ENCODE peak calls at places on chromosome 3, in seven cellular contexts. T is colonic mucosa, R is IMR-90, E is OCI-LY7, X is fibroblast of lung, N is esophagus squamous epithelium, A is heart right ventricle. C is an unnamed sample.
A peak's percentile ranks its signal among the peaks of the same experiment; 100 is the strongest.

GRCh38 chr3:65713016-65713415 is 325.7 kb downstream of the MAGI1 start:
- DNase-seq in A (no peak), E (no peak), X (peak; percentile 73), R (peak; percentile 79), N (no peak), T (no peak), C (no peak)

GRCh38 chr3:153144779-153145178 is 17.2 kb upstream of the RAP2B start:
- DNase-seq in T (no peak), A (no peak), E (no peak), R (peak; percentile 62), N (no peak), X (peak; percentile 67), C (no peak)

GRCh38 chr3:100927775-100928174 is 65.4 kb downstream of the ABI3BP start:
- DNase-seq in N (no peak), T (no peak), R (peak; percentile 38), X (no peak), A (no peak), E (no peak), C (no peak)

GRCh38 chr3:143266512-143266911 is 146.9 kb downstream of the CHST2 start:
- DNase-seq in X (peak; percentile 45), A (no peak), N (no peak), E (no peak), R (no peak), T (no peak), C (no peak)

GRCh38 chr3:184688251-184688851 is 23.5 kb downstream of the MAGEF1 start:
- DNase-seq in E (no peak), N (no peak), R (peak; percentile 91), T (no peak), X (peak; percentile 93), A (no peak), C (no peak)

GRCh38 chr3:162196964-162197363 is 700.4 kb downstream of the OTOL1 start:
- DNase-seq in T (no peak), R (no peak), X (no peak), E (no peak), N (no peak), A (no peak), C (no peak)

GRCh38 chr3:76859596-76859995 is 180.3 kb upstream of the ROBO2 start:
- DNase-seq in T (no peak), X (no peak), A (no peak), R (peak; percentile 26), N (no peak), E (no peak), C (no peak)

GRCh38 chr3:22731901-22732300 is 471.2 kb upstream of the UBE2E2 start:
- DNase-seq in A (no peak), R (no peak), T (no peak), N (no peak), X (no peak), E (no peak), C (no peak)

GRCh38 chr3:45480218-45480617 is 91.8 kb downstream of the LARS2 start:
- DNase-seq in R (no peak), T (peak; percentile 53), E (no peak), A (no peak), X (no peak), N (no peak), C (no peak)

GRCh38 chr3:136783708-136784191 is 31.6 kb upstream of the STAG1 start:
- DNase-seq in E (no peak), N (no peak), A (no peak), T (no peak), X (peak; percentile 56), R (peak; percentile 35), C (no peak)

GRCh38 chr3:152270145-152270870 is 1.6 kb downstream of the MBNL1 start:
- DNase-seq in X (no peak), N (no peak), T (no peak), A (no peak), R (no peak), E (peak; percentile 37), C (no peak)

GRCh38 chr3:58627580-58627894 is 39.0 kb downstream of the FAM3D start:
- DNase-seq in R (no peak), A (peak; percentile 72), N (no peak), E (no peak), T (no peak), X (peak; percentile 36), C (no peak)

GRCh38 chr3:182212479-182213076 is 500.9 kb downstream of the SOX2 start:
- DNase-seq in R (peak; percentile 22), E (no peak), A (no peak), N (no peak), X (peak; percentile 85), T (peak; percentile 20), C (no peak)

GRCh38 chr3:46218310-46218709 is 10.2 kb upstream of the CCR1 start:
- DNase-seq in R (no peak), T (no peak), N (no peak), X (no peak), E (no peak), A (no peak), C (no peak)

GRCh38 chr3:46214751-46215352 is 6.7 kb upstream of the CCR1 start:
- DNase-seq in X (peak; percentile 9), R (no peak), N (no peak), T (no peak), E (peak; percentile 16), A (no peak), C (no peak)

GRCh38 chr3:127493924-127494646 is 96.4 kb downstream of the TPRA1 start:
- DNase-seq in T (no peak), R (no peak), X (no peak), N (no peak), A (no peak), E (no peak), C (no peak)

GRCh38 chr3:126959921-126960603 is 22.9 kb upstream of the PLXNA1 start:
- DNase-seq in E (no peak), T (no peak), N (no peak), X (peak; percentile 31), R (peak; percentile 73), A (no peak), C (no peak)

GRCh38 chr3:51722362-51722761 is 15.5 kb downstream of the GRM2 start:
- DNase-seq in R (no peak), T (no peak), E (peak; percentile 26), A (no peak), X (no peak), N (no peak), C (no peak)

GRCh38 chr3:192833177-192833890 is 84.3 kb downstream of the MB21D2 start:
- DNase-seq in X (peak; percentile 93), R (peak; percentile 92), A (no peak), N (no peak), E (no peak), T (no peak), C (no peak)

GRCh38 chr3:140917769-140918168 is 23.9 kb upstream of the SLC25A36 start:
- DNase-seq in N (no peak), T (peak; percentile 44), A (peak; percentile 53), R (no peak), X (no peak), E (no peak), C (no peak)

GRCh38 chr3:143885803-143886427 is 37.6 kb upstream of the SLC9A9 start:
- DNase-seq in T (peak; percentile 24), A (no peak), N (no peak), X (peak; percentile 45), R (peak; percentile 34), E (peak; percentile 55), C (no peak)

GRCh38 chr3:175270199-175270837 is 411.2 kb downstream of the NAALADL2 start:
- DNase-seq in E (no peak), N (no peak), X (peak; percentile 70), R (peak; percentile 62), A (no peak), T (no peak), C (no peak)

DNA sequence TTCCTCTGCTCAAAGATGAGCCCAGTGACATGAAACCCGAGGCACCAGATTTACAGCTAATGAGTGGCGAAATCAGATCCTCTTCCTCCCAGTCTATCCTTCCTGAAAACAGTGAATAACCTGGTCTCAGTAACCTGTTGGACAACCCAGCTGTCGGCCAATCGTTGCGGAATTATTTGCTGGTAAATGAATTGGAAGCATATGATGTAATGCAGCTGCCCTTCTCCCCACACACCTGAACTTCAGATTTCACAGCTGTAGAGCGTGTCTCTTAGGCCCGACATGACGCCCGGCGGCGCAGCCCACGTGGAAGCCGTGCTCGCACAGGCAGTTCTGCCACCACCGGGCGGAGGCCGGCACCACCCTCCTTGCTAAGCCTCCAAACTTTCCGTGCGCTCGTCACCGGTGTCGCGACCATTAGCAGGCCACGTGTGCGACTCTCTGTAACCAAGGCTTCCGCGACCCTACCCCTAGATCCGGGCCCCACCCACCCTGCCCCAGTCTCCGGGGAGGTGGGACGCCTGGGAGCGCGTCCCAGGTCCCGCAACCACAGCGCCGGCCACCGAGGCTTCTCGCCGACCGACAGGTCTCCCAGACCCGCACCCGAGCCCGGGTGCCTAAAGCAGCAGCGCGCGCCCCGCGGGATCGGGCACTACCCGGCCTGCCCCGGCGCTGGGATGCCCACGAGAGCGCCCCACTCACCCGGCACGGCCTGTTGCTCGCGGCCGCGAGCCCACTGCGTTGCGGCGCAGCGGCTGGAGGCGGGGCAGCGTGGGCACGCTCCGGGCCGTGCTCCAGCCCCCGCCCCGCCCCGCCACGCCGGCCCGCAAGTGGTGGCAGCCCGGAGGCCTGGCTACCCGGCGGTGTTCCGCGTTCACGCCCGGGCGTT is at the start of gene RIOX2:
- DNase-seq in X (peak; percentile 63), A (peak; percentile 57), N (peak; percentile 14), T (peak; percentile 80), R (peak; percentile 62), E (peak; percentile 79), C (peak; percentile 84)
- H3K27ac ChIP-seq in X (peak within 1 kb of the TSS; percentile 42), A (peak within 1 kb of the TSS; percentile 82), N (peak within 1 kb of the TSS; percentile 92), T (peak within 1 kb of the TSS; percentile 80), R (peak within 1 kb of the TSS; percentile 57), E (peak within 1 kb of the TSS; percentile 46), C (peak within 1 kb of the TSS; percentile 84)

GRCh38 chr3:191813245-191813644 is 352.3 kb downstream of the PYDC2 start:
- DNase-seq in N (no peak), A (no peak), T (no peak), X (no peak), E (no peak), R (no peak), C (no peak)
- H3K4me3 ChIP-seq in N (no peak overlapping the region), A (no peak overlapping the region), T (no peak overlapping the region), X (no peak overlapping the region), E (no peak overlapping the region), R (no peak overlapping the region), C (no peak overlapping the region)

GRCh38 chr3:53243165-53243564 is 12.7 kb downstream of the TKT start:
- DNase-seq in T (no peak), R (no peak), N (no peak), E (no peak), X (peak; percentile 35), A (no peak), C (no peak)
- H3K36me3 ChIP-seq in T (peaks cover 22% of the 10 kb centered on the region), R (peaks cover 50% of the 10 kb centered on the region), N (peaks cover 70% of the 10 kb centered on the region), E (peaks cover 88% of the 10 kb centered on the region), X (peaks cover 24% of the 10 kb centered on the region), A (peaks cover 21% of the 10 kb centered on the region), C (no peaks in the 10 kb centered on the region)

DNA sequence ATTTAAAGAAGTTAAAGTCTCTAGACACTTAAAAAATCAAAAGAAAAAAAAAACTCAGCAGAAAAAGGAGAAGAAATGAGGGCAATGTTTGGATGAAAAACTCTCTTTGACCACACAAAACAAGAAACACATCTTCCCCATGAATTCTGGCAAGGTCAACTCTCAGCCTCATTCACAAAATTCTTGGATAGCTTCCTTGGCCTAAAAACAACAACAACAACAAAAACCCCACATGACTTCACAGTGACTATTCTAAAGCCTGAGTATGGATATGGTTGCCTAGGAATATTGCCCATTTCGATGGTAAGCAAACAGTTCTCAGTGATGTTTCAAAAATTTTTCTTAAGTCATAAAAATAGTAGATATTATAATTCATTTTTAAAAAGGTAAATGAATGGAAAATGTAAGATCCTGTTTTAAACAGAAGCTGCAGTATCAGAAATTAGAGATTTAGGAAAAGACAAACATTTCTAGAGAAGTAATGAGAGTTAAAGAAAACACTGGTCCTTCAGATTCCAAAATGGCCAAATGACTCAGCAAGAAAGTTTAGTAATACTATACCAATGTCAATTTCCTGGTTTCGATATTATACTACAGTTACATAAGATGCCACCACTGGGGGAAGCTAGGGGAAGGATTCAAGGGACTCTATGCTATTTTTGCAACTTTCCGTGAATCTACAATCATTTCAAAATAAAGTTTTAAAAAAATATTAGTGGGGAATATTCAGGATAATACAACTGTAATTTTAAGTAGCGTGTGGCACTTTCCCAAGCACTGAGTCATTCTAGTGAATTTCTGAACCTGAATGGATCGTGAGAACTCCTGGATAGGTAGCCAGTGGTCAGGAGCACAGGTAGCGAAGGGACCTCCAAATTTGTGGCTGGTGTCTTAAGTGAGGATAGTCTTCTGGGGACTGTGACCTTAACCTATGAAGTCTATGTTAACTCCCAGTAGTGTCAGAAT is 37.8 kb downstream of the TMCC1 start:
- DNase-seq in T (no peak), E (no peak), X (peak; percentile 68), N (no peak), R (peak; percentile 68), A (no peak), C (no peak)
- H3K27ac ChIP-seq in T (no peak overlapping the region), E (no peak overlapping the region), X (peak overlapping the region; percentile 64), N (peak overlapping the region; percentile 54), R (peak overlapping the region; percentile 56), A (peak overlapping the region; percentile 46), C (no peak overlapping the region)

C was measured in Peyer's patch.